ENCODE peak calls at places on chromosomes 16 and 17, in six cellular contexts. V is GM23338, E is neural progenitor cell, Z is PC-9, R is GM23248, X is PC-3. S is an unnamed sample.

GRCh38 chr16:47037396-47037745 is 63.9 kb upstream of the DNAJA2 start:
- DNase-seq in X (no peak), E (peak; percentile 48), Z (no peak), V (peak; percentile 47), R (no peak), S (peak; percentile 6)

GRCh38 chr17:38403491-38403890 is 24.8 kb upstream of the ARHGAP23 start:
- DNase-seq in Z (no peak), V (peak; percentile 74), R (peak; percentile 45), E (peak; percentile 42), X (no peak), S (no peak)

GRCh38 chr16:3032624-3033023 is 4.1 kb downstream of the BICDL2 start:
- DNase-seq in X (no peak), R (no peak), E (no peak), Z (no peak), V (no peak), S (no peak)

GRCh38 chr17:10668771-10669170 is 11.7 kb upstream of the MYH3 start:
- DNase-seq in V (no peak), X (peak; percentile 6), Z (peak; percentile 48), E (no peak), R (peak; percentile 35), S (no peak)

GRCh38 chr17:16488572-16488997 is 3.4 kb downstream of the LRRC75A start:
- DNase-seq in Z (no peak), E (no peak), X (no peak), R (no peak), V (peak; percentile 44), S (no peak)

GRCh38 chr16:69320731-69321073 is 9.6 kb downstream of the VPS4A start:
- DNase-seq in E (no peak), R (no peak), V (no peak), Z (no peak), X (no peak), S (no peak)

GRCh38 chr16:67163164-67163902 is 1.2 kb upstream of the HSF4 start:
- DNase-seq in V (peak; percentile 65), R (no peak), E (peak; percentile 82), X (no peak), Z (no peak), S (no peak)

GRCh38 chr16:52547001-52547833 is at the start of gene TOX3:
- DNase-seq in R (peak; percentile 1), X (no peak), Z (no peak), E (peak; percentile 92), V (peak; percentile 64), S (no peak)

GRCh38 chr16:28291651-28292626 is at the start of gene SBK1:
- DNase-seq in E (peak; percentile 95), R (peak; percentile 67), Z (peak; percentile 64), X (peak; percentile 70), V (peak; percentile 89), S (peak; percentile 86)

GRCh38 chr17:82065193-82065637 is 389 bp downstream of the DUS1L start:
- DNase-seq in E (no peak), V (peak; percentile 20), R (peak; percentile 76), Z (no peak), X (no peak), S (peak; percentile 19)

GRCh38 chr17:68514809-68515208 is 2.6 kb downstream of the PRKAR1A start:
- DNase-seq in R (peak; percentile 69), X (peak; percentile 54), Z (no peak), V (no peak), E (no peak), S (no peak)

GRCh38 chr16:25018972-25019617 is 3.9 kb upstream of the ARHGAP17 start:
- DNase-seq in R (no peak), V (no peak), E (no peak), X (no peak), Z (no peak), S (peak; percentile 58)
- H3F3A ChIP-seq in R (peaks cover 3% of the 10 kb centered on the region), V (peaks cover 5% of the 10 kb centered on the region), E (peaks cover 6% of the 10 kb centered on the region), X (no peaks in the 10 kb centered on the region), Z (no peaks in the 10 kb centered on the region), S (peaks cover 37% of the 10 kb centered on the region)

GRCh38 chr17:36756695-36757094 is 155.3 kb downstream of the MRM1 start:
- DNase-seq in R (no peak), E (no peak), Z (no peak), V (no peak), X (no peak), S (no peak)

GRCh38 chr17:36755586-36755985 is 154.2 kb downstream of the MRM1 start:
- DNase-seq in Z (no peak), X (peak; percentile 46), R (peak; percentile 11), V (peak; percentile 85), E (peak; percentile 70), S (peak; percentile 23)

GRCh38 chr17:36750316-36750885 is 149.0 kb downstream of the MRM1 start:
- DNase-seq in Z (no peak), X (no peak), V (no peak), E (no peak), R (no peak), S (no peak)

GRCh38 chr17:36749493-36749892 is 148.1 kb downstream of the MRM1 start:
- DNase-seq in X (no peak), R (no peak), V (no peak), E (no peak), Z (no peak), S (no peak)

GRCh38 chr17:36752096-36752888 is 150.9 kb downstream of the MRM1 start:
- DNase-seq in Z (no peak), R (no peak), V (no peak), E (no peak), X (no peak), S (no peak)
- TF ChIP-seq EZH2 in Z (no peak), R (no peak), V (no peak), E (no peak), X (no peak), S (no peak)

GRCh38 chr16:22355487-22355908 is 18.9 kb downstream of the CDR2 start:
- DNase-seq in E (no peak), R (peak; percentile 20), Z (no peak), X (no peak), V (no peak), S (peak; percentile 22)

GRCh38 chr16:22358000-22358399 is 16.4 kb downstream of the CDR2 start:
- DNase-seq in Z (no peak), R (no peak), V (no peak), E (no peak), X (no peak), S (peak; percentile 50)

GRCh38 chr16:22359679-22360078 is 14.7 kb downstream of the CDR2 start:
- DNase-seq in Z (no peak), E (no peak), V (no peak), X (no peak), R (no peak), S (no peak)

GRCh38 chr16:22357635-22357971 is 16.8 kb downstream of the CDR2 start:
- DNase-seq in Z (no peak), E (no peak), R (no peak), X (no peak), V (no peak), S (peak; percentile 76)

DNA sequence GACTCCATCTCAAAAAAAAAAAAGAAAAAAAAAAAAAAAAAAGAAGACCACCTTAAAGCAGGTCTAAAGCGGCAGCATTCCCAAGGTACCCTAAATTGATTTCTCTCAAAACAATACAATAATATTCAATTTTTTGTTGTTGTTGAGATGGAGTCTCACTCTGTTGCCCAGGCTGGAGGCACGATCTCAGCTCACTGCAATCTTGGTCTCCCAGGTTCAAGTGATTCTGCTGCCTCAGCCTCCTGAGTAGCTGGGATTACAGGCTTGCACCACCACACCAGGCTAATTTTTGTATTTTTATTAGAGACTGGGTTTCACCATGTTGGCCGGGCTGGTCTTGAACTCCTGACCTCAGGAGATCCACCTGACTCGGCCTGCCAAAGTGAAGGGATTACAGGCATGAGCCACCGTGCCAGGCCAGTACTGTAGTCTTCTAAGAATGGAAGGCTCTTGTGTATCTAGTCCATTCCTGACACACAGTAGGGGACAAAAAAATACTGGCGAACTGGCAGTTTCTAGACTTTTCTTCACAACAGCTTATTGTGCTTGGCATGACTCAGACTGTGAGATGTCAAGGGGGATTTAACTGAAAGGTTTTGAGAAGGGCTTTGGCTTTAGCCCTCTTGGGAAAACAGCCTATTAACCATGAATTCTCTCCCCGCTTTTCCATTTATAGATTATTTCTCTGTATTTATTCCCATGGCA is 17.3 kb downstream of the CDR2 start:
- DNase-seq in E (no peak), V (no peak), R (no peak), Z (no peak), X (no peak), S (no peak)
- H3F3A ChIP-seq in E (peaks cover 12% of the 10 kb centered on the region), V (peaks cover 4% of the 10 kb centered on the region), R (peaks cover 48% of the 10 kb centered on the region), Z (peaks cover 21% of the 10 kb centered on the region), X (no peaks in the 10 kb centered on the region), S (peaks cover 38% of the 10 kb centered on the region)

GRCh38 chr16:88389621-88390160 is 6.9 kb downstream of the ZNF469 start:
- DNase-seq in R (no peak), X (no peak), Z (no peak), V (no peak), E (no peak), S (no peak)

GRCh38 chr16:88387941-88388627 is 5.3 kb downstream of the ZNF469 start:
- DNase-seq in E (peak; percentile 22), V (peak; percentile 32), X (peak; percentile 81), Z (peak; percentile 92), R (peak; percentile 42), S (no peak)

GRCh38 chr16:88390760-88391496 is 8.2 kb downstream of the ZNF469 start:
- DNase-seq in E (no peak), Z (no peak), V (no peak), X (no peak), R (no peak), S (no peak)

GRCh38 chr16:88390265-88390664 is 7.5 kb downstream of the ZNF469 start:
- DNase-seq in X (no peak), V (no peak), E (no peak), R (no peak), Z (no peak), S (no peak)

GRCh38 chr16:88389191-88389590 is 6.4 kb downstream of the ZNF469 start:
- DNase-seq in R (no peak), V (no peak), E (no peak), Z (no peak), X (no peak), S (no peak)
- TF ChIP-seq EZH2 in R (no peak), V (no peak), E (no peak), Z (no peak), X (no peak), S (no peak)

DNA sequence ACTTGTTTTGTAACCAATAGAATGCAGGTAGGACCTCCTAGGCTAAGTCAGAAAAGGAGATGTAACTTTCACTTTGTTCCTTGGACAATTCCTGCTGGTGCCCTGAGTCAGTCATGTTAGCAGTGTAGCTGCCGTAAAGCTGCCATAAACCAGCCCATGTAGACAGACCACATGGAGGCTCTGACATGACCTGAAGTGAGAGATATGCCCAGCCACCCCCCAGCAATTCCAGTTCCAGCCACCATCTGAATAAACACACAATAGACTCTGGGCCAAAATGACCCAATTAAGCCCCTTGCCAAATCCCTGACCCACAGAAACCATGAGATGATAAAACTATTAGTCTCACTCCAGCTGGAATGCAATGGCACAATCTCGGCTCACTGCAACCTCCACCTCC is 20.6 kb downstream of the SMURF2 start:
- DNase-seq in X (peak; percentile 68), R (peak; percentile 94), V (no peak), Z (no peak), E (no peak), S (no peak)
- H3F3A ChIP-seq in X (peaks cover 3% of the 10 kb centered on the region), R (peaks cover 74% of the 10 kb centered on the region), V (no peaks in the 10 kb centered on the region), Z (peaks cover 52% of the 10 kb centered on the region), E (peaks cover 6% of the 10 kb centered on the region), S (peaks cover 3% of the 10 kb centered on the region)

S was measured in MM.1S.